ENCODE peak calls at places on chromosomes 16 and 17, in ten cellular contexts. I, D, N, S, M, E, Y, B, T and K are unnamed samples.

GRCh38 chr16:11128211-11129123 is 127.5 kb downstream of the SOCS1 start:
- DNase-seq in I (no peak), D (peak), N (peak), S (peak), M (no peak), E (peak), Y (no peak), B (no peak), T (no peak), K (no peak)

GRCh38 chr16:2009791-2010510 is at the start of gene ZNF598:
- DNase-seq in I (no peak), D (peak), N (peak), S (peak), M (peak), E (peak), Y (peak), B (no peak), T (peak), K (peak)

GRCh38 chr17:50304781-50305404 is 30.6 kb downstream of the TMEM92 start:
- DNase-seq in I (no peak), D (peak), N (no peak), S (no peak), M (no peak), E (no peak), Y (no peak), B (no peak), T (no peak), K (no peak)

GRCh38 chr17:69762359-69762758 is 312.7 kb upstream of the KCNJ16 start:
- DNase-seq in I (no peak), D (no peak), N (no peak), S (no peak), M (no peak), E (no peak), Y (no peak), B (no peak), T (no peak), K (no peak)

GRCh38 chr16:7509919-7510705 is 177.5 kb downstream of the RBFOX1 start:
- DNase-seq in I (no peak), D (no peak), N (no peak), S (no peak), M (no peak), E (no peak), Y (no peak), B (no peak), T (no peak), K (no peak)

GRCh38 chr17:49216482-49216881 is 6.0 kb downstream of the ABI3 start:
- DNase-seq in I (no peak), D (no peak), N (no peak), S (no peak), M (no peak), E (no peak), Y (no peak), B (no peak), T (no peak), K (no peak)

GRCh38 chr16:26015776-26016175 is 324.0 kb downstream of the HS3ST4 start:
- DNase-seq in I (no peak), D (no peak), N (no peak), S (no peak), M (no peak), E (no peak), Y (no peak), B (no peak), T (no peak), K (no peak)

GRCh38 chr17:50144845-50145531 is 5.5 kb downstream of the PPP1R9B start:
- DNase-seq in I (no peak), D (no peak), N (peak), S (no peak), M (no peak), E (no peak), Y (no peak), B (no peak), T (no peak), K (no peak)

GRCh38 chr17:2083613-2084128 is 28.8 kb downstream of the HIC1 start:
- DNase-seq in I (no peak), D (peak), N (peak), S (no peak), M (no peak), E (no peak), Y (peak), B (no peak), T (peak), K (no peak)

GRCh38 chr16:69217433-69217832 is 30.5 kb downstream of the SNTB2 start:
- DNase-seq in I (no peak), D (peak), N (no peak), S (no peak), M (peak), E (no peak), Y (peak), B (peak), T (no peak), K (no peak)

GRCh38 chr16:85917012-85917411 is 18.1 kb downstream of the IRF8 start:
- DNase-seq in I (no peak), D (no peak), N (no peak), S (no peak), M (no peak), E (no peak), Y (no peak), B (no peak), T (no peak), K (no peak)

GRCh38 chr17:2190014-2190413 is 113.6 kb downstream of the SMG6 start:
- DNase-seq in I (no peak), D (no peak), N (peak), S (no peak), M (no peak), E (no peak), Y (peak), B (no peak), T (no peak), K (no peak)

GRCh38 chr17:63740464-63741181 is 976 bp downstream of the STRADA start:
- DNase-seq in I (no peak), D (peak), N (no peak), S (no peak), M (no peak), E (no peak), Y (peak), B (no peak), T (no peak), K (no peak)

GRCh38 chr17:40553694-40554534 is 11.4 kb downstream of the CCR7 start:
- DNase-seq in I (no peak), D (peak), N (peak), S (peak), M (no peak), E (no peak), Y (peak), B (no peak), T (peak), K (no peak)

GRCh38 chr17:45372325-45372869 is 55.6 kb upstream of the MAP3K14 start:
- DNase-seq in I (no peak), D (no peak), N (no peak), S (no peak), M (peak), E (no peak), Y (no peak), B (no peak), T (peak), K (no peak)

GRCh38 chr16:63361032-63361624 is 1324.9 kb upstream of the CDH8 start:
- DNase-seq in I (peak), D (peak), N (no peak), S (no peak), M (peak), E (no peak), Y (peak), B (peak), T (no peak), K (no peak)

GRCh38 chr16:62213763-62214162 is 177.5 kb upstream of the CDH8 start:
- DNase-seq in I (no peak), D (no peak), N (no peak), S (no peak), M (no peak), E (no peak), Y (no peak), B (no peak), T (no peak), K (no peak)

GRCh38 chr17:78357177-78357586 is 2.7 kb downstream of the SOCS3 start:
- DNase-seq in I (no peak), D (peak), N (peak), S (no peak), M (no peak), E (no peak), Y (no peak), B (no peak), T (peak), K (peak)

GRCh38 chr16:12016166-12016947 is 39.8 kb downstream of the SNX29 start:
- DNase-seq in I (no peak), D (peak), N (no peak), S (no peak), M (no peak), E (no peak), Y (no peak), B (no peak), T (no peak), K (no peak)

GRCh38 chr16:77336637-77337036 is 98.2 kb downstream of the ADAMTS18 start:
- DNase-seq in I (no peak), D (peak), N (no peak), S (no peak), M (no peak), E (no peak), Y (no peak), B (no peak), T (no peak), K (no peak)

GRCh38 chr17:21452377-21453143 is 76.4 kb downstream of the KCNJ12 start:
- DNase-seq in I (peak), D (peak), N (peak), S (peak), M (no peak), E (peak), Y (peak), B (peak), T (peak), K (peak)

GRCh38 chr17:79047923-79048825 is 24.2 kb downstream of the C1QTNF1 start:
- DNase-seq in I (no peak), D (no peak), N (peak), S (no peak), M (no peak), E (no peak), Y (peak), B (no peak), T (no peak), K (no peak)

GRCh38 chr17:49209061-49209571 is 1.3 kb downstream of the GNGT2 start:
- DNase-seq in I (no peak), D (no peak), N (no peak), S (no peak), M (no peak), E (no peak), Y (no peak), B (no peak), T (no peak), K (no peak)

GRCh38 chr16:3187798-3188674 is at the start of gene OR1F1:
- DNase-seq in I (peak), D (peak), N (no peak), S (no peak), M (peak), E (no peak), Y (no peak), B (no peak), T (no peak), K (no peak)

GRCh38 chr16:8941718-8942344 is 21.9 kb downstream of the USP7 start:
- DNase-seq in I (no peak), D (no peak), N (no peak), S (no peak), M (no peak), E (no peak), Y (no peak), B (no peak), T (no peak), K (no peak)

GRCh38 chr17:80455328-80455710 is 21.1 kb downstream of the NPTX1 start:
- DNase-seq in I (no peak), D (no peak), N (peak), S (no peak), M (peak), E (no peak), Y (no peak), B (no peak), T (peak), K (no peak)

GRCh38 chr16:535446-536405 is 8.2 kb downstream of the CAPN15 start:
- DNase-seq in I (no peak), D (peak), N (peak), S (no peak), M (peak), E (no peak), Y (peak), B (no peak), T (no peak), K (no peak)

GRCh38 chr16:534089-534635 is 6.7 kb downstream of the CAPN15 start:
- DNase-seq in I (no peak), D (no peak), N (no peak), S (no peak), M (no peak), E (no peak), Y (peak), B (no peak), T (no peak), K (no peak)

GRCh38 chr16:534856-535445 is 7.4 kb downstream of the CAPN15 start:
- DNase-seq in I (no peak), D (no peak), N (no peak), S (no peak), M (no peak), E (no peak), Y (no peak), B (no peak), T (no peak), K (no peak)

GRCh38 chr16:531494-532125 is 4.1 kb downstream of the CAPN15 start:
- DNase-seq in I (no peak), D (no peak), N (no peak), S (no peak), M (no peak), E (no peak), Y (no peak), B (no peak), T (no peak), K (no peak)

DNA sequence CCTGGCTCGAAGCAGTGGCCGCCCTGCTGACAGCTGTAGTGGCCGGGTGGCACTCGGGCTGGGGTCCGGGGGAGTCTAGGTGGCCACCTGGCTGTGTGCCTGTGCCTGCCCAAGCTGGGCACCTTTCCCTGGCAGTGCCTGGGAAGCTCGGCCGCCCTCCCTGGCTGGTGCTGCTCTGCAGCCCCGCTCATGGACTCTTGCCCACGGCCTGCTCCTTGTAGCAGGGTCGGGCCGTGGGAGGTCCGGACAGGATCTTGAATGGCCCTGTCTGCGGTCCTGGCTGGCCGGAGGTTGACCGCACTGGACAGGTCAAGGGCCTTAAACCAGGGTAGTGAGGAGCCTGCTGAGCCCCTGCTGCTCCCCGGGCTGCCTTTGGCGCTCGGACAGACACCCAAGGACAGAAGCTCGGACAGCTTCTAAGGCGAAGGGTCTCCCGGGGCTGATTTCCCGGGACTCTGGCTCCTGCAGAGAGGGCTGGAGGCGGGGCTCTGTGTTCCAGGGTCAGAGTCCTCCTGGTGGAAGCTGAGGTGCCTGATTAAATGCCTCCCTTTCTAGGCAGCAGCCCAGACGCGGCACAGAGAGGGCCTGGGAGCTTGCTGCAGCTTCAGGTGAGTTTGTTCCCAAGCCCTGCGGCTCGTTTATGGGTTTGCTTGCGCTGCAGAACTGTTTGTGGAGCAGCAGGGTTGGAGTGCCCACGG is 6.0 kb downstream of the CAPN15 start:
- DNase-seq in I (no peak), D (no peak), N (no peak), S (no peak), M (no peak), E (no peak), Y (peak), B (no peak), T (no peak), K (no peak)
- H3K4me3 ChIP-seq in I (no peak), D (no peak), N (no peak), S (no peak), M (no peak), E (no peak), Y (peak), B (no peak), T (no peak), K (no peak)

GRCh38 chr17:77036841-77037381 is 103.9 kb upstream of the SEC14L1 start:
- DNase-seq in I (no peak), D (no peak), N (peak), S (no peak), M (no peak), E (no peak), Y (no peak), B (no peak), T (no peak), K (no peak)

GRCh38 chr17:77035526-77035925 is 105.2 kb upstream of the SEC14L1 start:
- DNase-seq in I (no peak), D (no peak), N (no peak), S (no peak), M (no peak), E (no peak), Y (no peak), B (no peak), T (no peak), K (no peak)

GRCh38 chr17:77034677-77035424 is 105.9 kb upstream of the SEC14L1 start:
- DNase-seq in I (no peak), D (no peak), N (no peak), S (no peak), M (no peak), E (no peak), Y (no peak), B (no peak), T (no peak), K (no peak)

GRCh38 chr17:77037943-77038342 is 102.8 kb upstream of the SEC14L1 start:
- DNase-seq in I (no peak), D (no peak), N (no peak), S (no peak), M (no peak), E (no peak), Y (no peak), B (no peak), T (no peak), K (no peak)

DNA sequence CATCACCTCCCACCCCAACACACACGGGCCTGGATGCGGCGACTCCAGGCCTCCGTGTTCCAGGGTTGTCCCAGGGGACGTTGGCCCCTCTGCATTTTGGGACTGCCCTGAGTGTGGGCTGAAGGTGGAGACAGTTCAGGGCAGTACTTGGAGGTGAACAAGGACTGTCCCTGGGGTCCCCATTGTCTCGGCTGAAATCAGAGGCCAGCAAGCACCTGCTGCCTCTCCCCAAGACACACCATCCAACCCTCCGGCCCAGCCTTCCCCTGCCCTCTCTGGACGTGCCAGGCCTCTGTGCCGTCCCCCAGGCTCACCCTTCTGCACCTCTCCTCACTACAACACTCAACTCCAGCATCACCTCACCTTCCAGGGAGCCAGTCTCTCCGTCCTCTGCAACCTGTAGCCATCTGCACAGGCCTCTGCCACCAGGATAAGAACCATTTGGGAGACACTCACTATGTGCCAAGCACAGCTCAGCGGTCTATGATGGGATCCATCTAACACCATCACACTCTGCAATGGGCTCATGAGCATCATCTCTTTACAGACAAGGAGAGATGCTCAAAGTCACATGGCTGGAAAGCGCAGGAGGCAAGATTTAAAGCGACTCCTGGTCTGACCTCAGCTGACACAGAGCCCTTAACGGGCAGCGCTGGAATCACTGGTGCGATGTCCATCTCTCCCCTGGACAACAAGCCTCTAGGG is 104.5 kb upstream of the SEC14L1 start:
- DNase-seq in I (no peak), D (no peak), N (no peak), S (no peak), M (no peak), E (no peak), Y (no peak), B (no peak), T (no peak), K (no peak)
- H3K4me3 ChIP-seq in I (no peak), D (no peak), N (no peak), S (no peak), M (no peak), E (no peak), Y (no peak), B (no peak), T (no peak), K (no peak)

DNA sequence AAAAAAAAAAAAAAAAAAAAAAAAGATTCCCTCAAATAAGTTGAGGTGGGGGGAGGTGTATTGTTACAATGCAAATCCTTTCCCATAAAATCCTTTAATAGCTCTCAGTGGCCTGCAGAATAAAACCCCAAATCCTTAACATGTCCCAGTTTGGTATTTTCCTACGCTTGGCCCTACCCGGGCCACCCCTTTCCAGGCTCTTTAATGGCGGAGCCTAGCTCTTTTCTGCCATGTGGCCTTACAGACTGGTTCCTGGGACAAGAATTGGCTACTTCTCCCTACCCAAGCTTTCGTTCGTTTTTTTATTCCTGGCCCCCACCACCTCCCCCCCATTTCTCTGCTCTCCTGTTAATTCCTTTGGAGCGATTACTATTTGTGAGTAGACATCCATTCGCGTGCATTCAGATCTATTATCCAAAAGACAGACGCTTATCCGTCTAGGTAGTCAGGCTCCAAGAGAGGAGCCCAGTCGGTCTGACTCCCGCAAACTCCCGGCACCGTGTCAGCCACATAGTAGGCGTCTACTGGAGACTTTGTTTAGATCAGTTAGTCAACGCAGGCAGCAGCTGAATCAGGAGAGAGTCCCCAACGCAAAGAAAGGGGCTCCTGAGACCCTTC is 813 bp upstream of the THAP11 start:
- DNase-seq in I (no peak), D (no peak), N (no peak), S (no peak), M (no peak), E (no peak), Y (no peak), B (no peak), T (no peak), K (no peak)
- H3K4me3 ChIP-seq in I (peak), D (peak), N (peak), S (peak), M (peak), E (peak), Y (peak), B (peak), T (peak), K (peak)

GRCh38 chr17:35679007-35679682 is 52.3 kb upstream of the RASL10B start:
- DNase-seq in I (no peak), D (peak), N (no peak), S (no peak), M (no peak), E (no peak), Y (peak), B (no peak), T (no peak), K (no peak)

GRCh38 chr17:35683588-35683987 is 47.9 kb upstream of the RASL10B start:
- DNase-seq in I (no peak), D (no peak), N (no peak), S (no peak), M (no peak), E (no peak), Y (no peak), B (no peak), T (no peak), K (no peak)

DNA sequence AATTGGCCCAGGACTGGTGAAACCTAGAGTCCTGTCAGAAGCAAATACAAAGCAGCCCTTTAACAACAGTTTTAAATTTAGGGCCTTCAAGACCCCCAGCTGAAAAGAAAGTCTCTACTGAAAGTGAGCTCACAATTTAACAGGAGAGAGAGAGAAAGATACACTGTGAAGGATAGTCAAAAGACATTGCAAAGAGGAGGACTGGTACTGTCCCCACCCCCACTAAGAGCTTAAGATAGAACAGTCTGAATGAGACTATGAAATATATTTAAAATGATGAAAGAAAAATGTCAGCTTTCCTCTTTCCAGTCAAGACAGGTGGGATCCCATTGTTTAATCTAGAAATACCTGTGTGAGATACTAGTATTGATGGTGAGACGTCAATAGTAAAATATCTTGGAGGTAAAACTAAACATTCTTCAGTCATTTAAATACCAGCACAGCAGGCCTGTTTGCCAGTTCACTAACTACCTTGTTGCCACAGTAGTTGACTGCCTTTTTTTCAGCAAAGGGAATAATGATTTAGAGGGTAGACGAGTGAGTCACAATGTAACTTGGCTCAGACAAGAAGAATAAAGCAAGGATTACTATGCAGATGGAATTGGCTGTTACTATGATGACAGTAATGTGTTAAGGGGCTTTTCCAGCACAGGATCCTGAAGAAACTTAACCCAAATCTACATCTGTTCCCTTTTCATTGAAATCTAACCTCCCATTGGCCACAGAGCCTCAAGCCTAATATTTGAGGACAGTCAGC is 47.2 kb upstream of the RASL10B start:
- DNase-seq in I (peak), D (peak), N (no peak), S (no peak), M (no peak), E (peak), Y (no peak), B (peak), T (no peak), K (no peak)
- H3K4me3 ChIP-seq in I (no peak), D (no peak), N (no peak), S (no peak), M (no peak), E (no peak), Y (no peak), B (no peak), T (no peak), K (no peak)